ENCODE peak calls at places on chromosome 11, in four cellular contexts. One of them, this sample, is unnamed. For H3K4me1, the result is how much of the 10 kb centered on the place peaks cover.

GRCh38 chr11:59898652-59899051 is 20.1 kb downstream of the OOSP3 start:
- DNase-seq in Peyer's patch: no peak
- DNase-seq in fibroblast of lung: no peak
- DNase-seq in pancreas: no peak
- DNase-seq in this sample: no peak

GRCh38 chr11:132643239-132643638 is 889.1 kb downstream of the OPCML start:
- DNase-seq in pancreas: no peak
- DNase-seq in fibroblast of lung: no peak
- DNase-seq in Peyer's patch: no peak
- DNase-seq in this sample: no peak

GRCh38 chr11:65113839-65114238 is 2.2 kb downstream of the TM7SF2 start:
- DNase-seq in fibroblast of lung: no peak
- DNase-seq in pancreas: peak
- DNase-seq in Peyer's patch: no peak
- DNase-seq in this sample: no peak

GRCh38 chr11:85831050-85831449 is 20.1 kb upstream of the SYTL2 start:
- DNase-seq in fibroblast of lung: no peak
- DNase-seq in Peyer's patch: no peak
- DNase-seq in pancreas: no peak
- DNase-seq in this sample: no peak

GRCh38 chr11:114166897-114167323 is 107.4 kb downstream of the ZBTB16 start:
- DNase-seq in Peyer's patch: no peak
- DNase-seq in fibroblast of lung: peak
- DNase-seq in pancreas: no peak
- DNase-seq in this sample: peak

GRCh38 chr11:3197044-3197715 is 21.4 kb downstream of the MRGPRG start:
- DNase-seq in fibroblast of lung: no peak
- DNase-seq in Peyer's patch: no peak
- DNase-seq in pancreas: no peak
- DNase-seq in this sample: no peak

GRCh38 chr11:12917830-12918229 is 91.3 kb upstream of the RASSF10 start:
- DNase-seq in pancreas: no peak
- DNase-seq in fibroblast of lung: no peak
- DNase-seq in Peyer's patch: no peak
- DNase-seq in this sample: no peak

GRCh38 chr11:62889484-62890437 is 9.1 kb downstream of the SLC3A2 start:
- DNase-seq in pancreas: no peak
- DNase-seq in fibroblast of lung: peak
- DNase-seq in Peyer's patch: peak
- DNase-seq in this sample: no peak

GRCh38 chr11:11789735-11790369 is 51.9 kb upstream of the USP47 start:
- DNase-seq in pancreas: no peak
- DNase-seq in Peyer's patch: no peak
- DNase-seq in fibroblast of lung: peak
- DNase-seq in this sample: no peak

GRCh38 chr11:82995276-82995675 is 76.4 kb downstream of the RAB30 start:
- DNase-seq in Peyer's patch: no peak
- DNase-seq in fibroblast of lung: peak
- DNase-seq in pancreas: no peak
- DNase-seq in this sample: no peak

GRCh38 chr11:35487532-35488078 is 37.8 kb downstream of the PAMR1 start:
- DNase-seq in fibroblast of lung: peak
- DNase-seq in Peyer's patch: no peak
- DNase-seq in pancreas: peak
- DNase-seq in this sample: peak

GRCh38 chr11:12007769-12008737 is at the start of gene DKK3:
- DNase-seq in pancreas: no peak
- DNase-seq in Peyer's patch: no peak
- DNase-seq in fibroblast of lung: peak
- DNase-seq in this sample: peak

GRCh38 chr11:87659807-87660206 is 515.4 kb downstream of the RAB38 start:
- DNase-seq in fibroblast of lung: no peak
- DNase-seq in pancreas: no peak
- DNase-seq in Peyer's patch: no peak
- DNase-seq in this sample: no peak

GRCh38 chr11:92886243-92886905 is 83.1 kb upstream of the MTNR1B start:
- DNase-seq in Peyer's patch: no peak
- DNase-seq in pancreas: peak
- DNase-seq in fibroblast of lung: peak
- DNase-seq in this sample: peak

GRCh38 chr11:75554258-75555022 is 7.6 kb upstream of the SERPINH1 start:
- DNase-seq in Peyer's patch: peak
- DNase-seq in pancreas: peak
- DNase-seq in fibroblast of lung: peak
- DNase-seq in this sample: peak

GRCh38 chr11:17898782-17899181 is 114.1 kb downstream of the SERGEF start:
- DNase-seq in pancreas: no peak
- DNase-seq in Peyer's patch: no peak
- DNase-seq in fibroblast of lung: no peak
- DNase-seq in this sample: peak

GRCh38 chr11:74853223-74853622 is 95.7 kb downstream of the XRRA1 start:
- DNase-seq in Peyer's patch: no peak
- DNase-seq in pancreas: no peak
- DNase-seq in fibroblast of lung: no peak
- DNase-seq in this sample: no peak

GRCh38 chr11:1929621-1930447 is 10.3 kb downstream of the TNNT3 start:
- DNase-seq in pancreas: no peak
- DNase-seq in fibroblast of lung: no peak
- DNase-seq in Peyer's patch: peak
- DNase-seq in this sample: no peak

GRCh38 chr11:66361502-66361941 is 10.0 kb downstream of the SLC29A2 start:
- DNase-seq in Peyer's patch: no peak
- DNase-seq in fibroblast of lung: no peak
- DNase-seq in pancreas: no peak
- DNase-seq in this sample: no peak

GRCh38 chr11:66359662-66360087 is 11.9 kb downstream of the SLC29A2 start:
- DNase-seq in pancreas: no peak
- DNase-seq in fibroblast of lung: no peak
- DNase-seq in Peyer's patch: no peak
- DNase-seq in this sample: no peak

GRCh38 chr11:66363187-66363601 is 8.4 kb downstream of the SLC29A2 start:
- DNase-seq in Peyer's patch: no peak
- DNase-seq in pancreas: no peak
- DNase-seq in fibroblast of lung: no peak
- DNase-seq in this sample: no peak

GRCh38 chr11:66362481-66363147 is 8.9 kb downstream of the SLC29A2 start:
- DNase-seq in pancreas: no peak
- DNase-seq in Peyer's patch: no peak
- DNase-seq in fibroblast of lung: no peak
- DNase-seq in this sample: no peak

GRCh38 chr11:66360406-66361073 is 11.0 kb downstream of the SLC29A2 start:
- DNase-seq in fibroblast of lung: no peak
- DNase-seq in Peyer's patch: no peak
- DNase-seq in pancreas: no peak
- DNase-seq in this sample: no peak
- TF ChIP-seq CTCF in fibroblast of lung: no peak
- TF ChIP-seq CTCF in Peyer's patch: no peak
- TF ChIP-seq CTCF in pancreas: no peak
- TF ChIP-seq CTCF in this sample: no peak

DNA sequence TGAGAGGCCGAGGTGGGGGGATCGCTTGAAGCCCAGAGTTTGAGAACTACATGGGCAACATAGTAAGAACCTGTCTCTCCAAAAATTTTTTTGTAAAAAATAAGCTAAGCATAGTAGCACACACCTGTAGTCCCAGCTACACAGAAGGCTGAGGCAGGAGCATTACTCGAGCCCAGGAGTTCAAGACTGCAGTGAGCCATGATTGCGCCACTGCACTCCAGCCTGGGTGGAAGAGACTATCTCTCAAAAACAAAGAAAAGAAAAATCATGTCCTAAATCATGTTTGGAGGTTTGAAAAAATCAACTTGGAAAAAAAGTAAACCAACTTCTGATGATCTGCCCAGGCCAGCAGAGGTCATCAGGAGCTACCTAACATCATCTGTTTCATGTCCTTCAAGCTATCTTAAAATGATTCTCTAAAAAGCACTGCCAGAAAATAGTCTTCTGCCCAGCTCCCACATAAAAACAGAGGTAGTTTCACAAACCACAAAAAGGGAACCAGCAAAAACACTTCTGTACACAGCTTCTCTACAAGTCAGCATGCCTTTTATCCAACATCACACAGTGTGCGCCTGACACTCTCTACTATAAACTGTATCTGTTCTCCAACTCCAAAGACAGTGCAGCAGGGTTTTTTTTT is 165.0 kb downstream of the SOX6 start:
- DNase-seq in fibroblast of lung: no peak
- DNase-seq in pancreas: no peak
- DNase-seq in Peyer's patch: no peak
- DNase-seq in this sample: no peak
- H3K4me1 ChIP-seq in fibroblast of lung: under half
- H3K4me1 ChIP-seq in pancreas: under half
- H3K4me1 ChIP-seq in Peyer's patch: under half
- H3K4me1 ChIP-seq in this sample: under half

GRCh38 chr11:29320196-29320595 is 696.6 kb downstream of the KCNA4 start:
- DNase-seq in Peyer's patch: no peak
- DNase-seq in fibroblast of lung: no peak
- DNase-seq in pancreas: no peak
- DNase-seq in this sample: no peak
- H3K27ac ChIP-seq in Peyer's patch: no peak
- H3K27ac ChIP-seq in fibroblast of lung: no peak
- H3K27ac ChIP-seq in pancreas: no peak
- H3K27ac ChIP-seq in this sample: no peak

DNA sequence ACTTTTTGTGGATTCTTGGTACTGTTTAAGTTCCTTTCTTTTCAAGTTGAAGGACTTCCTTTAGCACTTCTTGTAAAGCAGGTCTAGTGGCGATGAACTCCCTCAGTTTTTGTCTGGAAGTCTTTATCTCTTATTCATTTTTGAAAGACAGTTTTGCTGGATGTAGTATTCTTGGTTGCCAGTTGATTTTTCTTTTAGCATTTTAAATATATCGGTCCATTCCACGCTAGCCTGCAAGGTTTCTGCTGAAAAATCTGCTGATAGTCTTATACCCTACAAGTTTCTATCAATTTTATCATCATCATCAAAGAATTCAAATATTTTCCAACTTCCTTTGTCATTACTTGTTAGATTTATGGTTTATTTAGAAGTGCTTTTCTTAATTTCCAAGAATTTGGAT is 14.7 kb upstream of the GLB1L2 start:
- DNase-seq in fibroblast of lung: no peak
- DNase-seq in Peyer's patch: no peak
- DNase-seq in pancreas: no peak
- DNase-seq in this sample: no peak
- TF ChIP-seq CTCF in fibroblast of lung: no peak
- TF ChIP-seq CTCF in Peyer's patch: no peak
- TF ChIP-seq CTCF in pancreas: no peak
- TF ChIP-seq CTCF in this sample: no peak

GRCh38 chr11:19394525-19395016 is 153.8 kb upstream of the E2F8 start:
- DNase-seq in fibroblast of lung: no peak
- DNase-seq in Peyer's patch: no peak
- DNase-seq in pancreas: no peak
- DNase-seq in this sample: no peak

GRCh38 chr11:19398772-19399542 is 158.2 kb upstream of the E2F8 start:
- DNase-seq in pancreas: peak
- DNase-seq in Peyer's patch: no peak
- DNase-seq in fibroblast of lung: peak
- DNase-seq in this sample: no peak

GRCh38 chr11:19400296-19400695 is 159.6 kb upstream of the E2F8 start:
- DNase-seq in fibroblast of lung: no peak
- DNase-seq in pancreas: no peak
- DNase-seq in Peyer's patch: no peak
- DNase-seq in this sample: no peak

GRCh38 chr11:19395050-19395449 is 154.3 kb upstream of the E2F8 start:
- DNase-seq in pancreas: no peak
- DNase-seq in Peyer's patch: no peak
- DNase-seq in fibroblast of lung: no peak
- DNase-seq in this sample: no peak

GRCh38 chr11:19398273-19398672 is 157.5 kb upstream of the E2F8 start:
- DNase-seq in Peyer's patch: no peak
- DNase-seq in fibroblast of lung: peak
- DNase-seq in pancreas: peak
- DNase-seq in this sample: no peak
- H3K4me1 ChIP-seq in Peyer's patch: under half
- H3K4me1 ChIP-seq in fibroblast of lung: under half
- H3K4me1 ChIP-seq in pancreas: under half
- H3K4me1 ChIP-seq in this sample: under half

GRCh38 chr11:94800394-94800793 is 32.2 kb downstream of the AMOTL1 start:
- DNase-seq in pancreas: peak
- DNase-seq in fibroblast of lung: no peak
- DNase-seq in Peyer's patch: no peak
- DNase-seq in this sample: no peak

GRCh38 chr11:94802501-94802900 is 34.3 kb downstream of the AMOTL1 start:
- DNase-seq in pancreas: no peak
- DNase-seq in Peyer's patch: no peak
- DNase-seq in fibroblast of lung: no peak
- DNase-seq in this sample: no peak

GRCh38 chr11:94796863-94797262 is 28.7 kb downstream of the AMOTL1 start:
- DNase-seq in fibroblast of lung: no peak
- DNase-seq in pancreas: no peak
- DNase-seq in Peyer's patch: no peak
- DNase-seq in this sample: no peak

GRCh38 chr11:94801866-94802460 is 33.8 kb downstream of the AMOTL1 start:
- DNase-seq in pancreas: no peak
- DNase-seq in fibroblast of lung: no peak
- DNase-seq in Peyer's patch: no peak
- DNase-seq in this sample: no peak

DNA sequence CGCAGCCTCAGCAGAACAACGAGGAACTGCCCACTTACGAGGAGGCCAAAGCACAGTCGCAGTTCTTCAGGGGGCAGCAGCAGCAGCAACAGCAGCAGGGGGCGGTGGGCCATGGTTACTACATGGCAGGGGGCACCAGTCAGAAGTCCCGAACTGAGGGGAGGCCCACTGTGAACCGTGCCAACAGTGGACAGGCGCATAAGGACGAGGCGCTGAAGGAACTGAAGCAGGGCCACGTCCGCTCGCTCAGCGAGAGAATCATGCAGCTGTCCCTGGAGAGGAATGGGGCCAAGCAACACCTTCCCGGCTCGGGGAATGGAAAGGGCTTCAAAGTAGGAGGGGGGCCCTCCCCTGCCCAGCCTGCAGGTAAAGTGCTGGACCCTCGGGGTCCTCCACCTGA is 31.6 kb downstream of the AMOTL1 start:
- DNase-seq in Peyer's patch: no peak
- DNase-seq in fibroblast of lung: no peak
- DNase-seq in pancreas: no peak
- DNase-seq in this sample: no peak
- H3K27ac ChIP-seq in Peyer's patch: no peak
- H3K27ac ChIP-seq in fibroblast of lung: no peak
- H3K27ac ChIP-seq in pancreas: no peak
- H3K27ac ChIP-seq in this sample: no peak

GRCh38 chr11:70078095-70078795 is at the start of gene ANO1:
- DNase-seq in fibroblast of lung: no peak
- DNase-seq in Peyer's patch: peak
- DNase-seq in pancreas: no peak
- DNase-seq in this sample: no peak
- TF ChIP-seq CTCF in fibroblast of lung: no peak
- TF ChIP-seq CTCF in Peyer's patch: no peak
- TF ChIP-seq CTCF in pancreas: no peak
- TF ChIP-seq CTCF in this sample: peak

This sample was measured in foreskin keratinocyte.